ENCODE peak calls at places on chromosome 10, in nine cellular contexts. C is lung; L is kidney; F is GM06990; Q is CD8-positive, alpha-beta T cell; X is astrocyte; Y is A673; W is body of pancreas; E is IMR-90. S is an unnamed sample. For H3K36me3, the result is how much of the 10 kb centered on the place peaks cover.

GRCh38 chr10:29132821-29133156 is 156.1 kb upstream of the LYZL1 start:
- DNase-seq in C (no peak), L (no peak), F (no peak), Q (no peak), X (no peak), Y (no peak), W (no peak), E (no peak), S (no peak)

GRCh38 chr10:33661580-33662269 is 327.3 kb upstream of the NRP1 start:
- DNase-seq in C (peak), L (peak), F (peak), Q (no peak), X (peak), Y (peak), W (peak), E (no peak), S (peak)

GRCh38 chr10:69898941-69899340 is 97.2 kb downstream of the COL13A1 start:
- DNase-seq in C (no peak), L (no peak), F (no peak), Q (no peak), X (no peak), Y (no peak), W (no peak), E (no peak), S (no peak)

GRCh38 chr10:94673614-94674321 is 9.8 kb upstream of the CYP2C18 start:
- DNase-seq in C (no peak), L (no peak), F (no peak), Q (no peak), X (no peak), Y (no peak), W (no peak), E (no peak), S (no peak)

GRCh38 chr10:61164458-61165160 is 220.6 kb upstream of the RHOBTB1 start:
- DNase-seq in C (peak), L (peak), F (no peak), Q (no peak), X (no peak), Y (peak), W (peak), E (no peak), S (no peak)

GRCh38 chr10:110387983-110388681 is 83.4 kb upstream of the SMNDC1 start:
- DNase-seq in C (no peak), L (no peak), F (peak), Q (no peak), X (peak), Y (no peak), W (no peak), E (no peak), S (no peak)

GRCh38 chr10:99983280-99983988 is 26.3 kb downstream of the DNMBP start:
- DNase-seq in C (no peak), L (no peak), F (peak), Q (no peak), X (peak), Y (no peak), W (no peak), E (peak), S (no peak)

GRCh38 chr10:3173173-3173878 is 744 bp upstream of the PITRM1 start:
- DNase-seq in C (peak), L (no peak), F (no peak), Q (no peak), X (no peak), Y (no peak), W (peak), E (no peak), S (no peak)

GRCh38 chr10:71009031-71009605 is 120.8 kb upstream of the PCBD1 start:
- DNase-seq in C (no peak), L (no peak), F (no peak), Q (no peak), X (no peak), Y (no peak), W (no peak), E (no peak), S (no peak)

GRCh38 chr10:4353059-4353655 is 472.9 kb upstream of the AKR1E2 start:
- DNase-seq in C (no peak), L (no peak), F (no peak), Q (no peak), X (peak), Y (no peak), W (no peak), E (peak), S (no peak)

GRCh38 chr10:103448751-103449150 is 3.4 kb downstream of the CALHM2 start:
- DNase-seq in C (no peak), L (no peak), F (no peak), Q (no peak), X (peak), Y (no peak), W (peak), E (peak), S (peak)

GRCh38 chr10:95475827-95476481 is 85.2 kb downstream of the SORBS1 start:
- DNase-seq in C (no peak), L (no peak), F (no peak), Q (no peak), X (no peak), Y (no peak), W (peak), E (no peak), S (no peak)

GRCh38 chr10:93071674-93072224 is 1.9 kb upstream of the CYP26A1 start:
- DNase-seq in C (no peak), L (peak), F (no peak), Q (no peak), X (no peak), Y (no peak), W (no peak), E (no peak), S (no peak)

GRCh38 chr10:14971867-14972448 is 12.8 kb downstream of the MEIG1 start:
- DNase-seq in C (no peak), L (no peak), F (no peak), Q (peak), X (no peak), Y (peak), W (peak), E (no peak), S (peak)

DNA sequence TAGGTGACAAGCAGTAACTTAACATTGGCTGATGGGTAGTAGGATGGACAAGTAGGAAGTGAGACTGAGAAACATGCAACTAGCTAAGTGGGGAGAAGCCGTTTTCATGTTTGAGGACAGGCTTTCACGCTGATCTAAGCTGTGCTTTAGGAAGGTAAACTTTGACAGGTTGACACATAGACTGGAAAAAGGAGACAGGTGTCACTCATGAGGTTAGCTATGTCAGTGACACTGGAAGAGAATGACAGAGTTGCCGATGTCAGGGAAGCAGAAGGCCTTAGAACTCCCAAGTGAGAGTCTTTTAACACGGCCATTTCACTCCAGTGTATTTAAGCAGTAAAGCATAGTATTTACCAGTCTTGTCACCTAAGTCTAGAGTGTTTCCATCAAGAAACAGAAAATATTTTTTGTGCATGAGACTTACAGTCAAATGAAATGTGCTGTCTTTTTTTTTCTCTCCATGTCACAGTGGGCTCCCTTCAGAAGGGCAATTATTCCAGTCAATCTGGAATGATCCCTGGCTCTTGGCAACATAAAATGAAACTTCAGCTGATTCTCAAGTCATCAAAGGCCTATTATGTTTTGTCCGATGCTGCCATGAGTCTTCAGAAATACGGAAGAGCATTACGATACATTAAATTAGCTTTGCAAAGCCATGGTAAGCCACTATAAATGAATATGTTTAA is 20.6 kb downstream of the EDRF1 start:
- DNase-seq in C (no peak), L (no peak), F (no peak), Q (no peak), X (no peak), Y (no peak), W (no peak), E (no peak), S (no peak)
- H3K36me3 ChIP-seq in C (half or more), L (half or more), F (under half), Q (half or more), X (half or more), Y (half or more), W (under half), E (under half), S (half or more)

DNA sequence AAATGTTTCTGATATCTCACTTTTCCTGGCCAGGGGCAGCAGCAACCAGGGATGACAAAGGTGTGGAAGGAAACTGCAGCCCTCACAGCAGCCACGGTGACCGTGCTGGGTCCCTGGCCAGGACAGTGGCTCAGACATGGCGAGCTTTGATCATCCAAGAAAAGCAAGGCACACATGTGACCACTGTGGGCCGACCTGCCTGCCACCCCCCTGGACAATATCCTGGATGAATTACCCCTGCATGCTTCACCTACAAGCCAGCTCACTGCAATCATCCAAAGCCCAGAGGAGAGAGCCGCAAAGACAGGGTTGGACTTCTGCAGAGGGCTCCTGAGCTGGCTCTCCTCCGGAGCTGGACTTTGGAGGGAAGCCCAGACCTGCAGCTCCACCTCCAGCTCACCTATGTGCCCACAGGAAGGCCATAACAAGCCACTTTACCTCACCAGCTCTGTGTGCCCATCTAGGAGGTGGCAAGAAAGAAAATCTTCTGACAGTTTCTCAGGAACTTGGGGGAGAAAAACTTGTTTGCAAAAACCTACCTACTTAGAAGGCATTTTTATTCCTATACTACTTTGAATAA is 2.7 kb downstream of the CHST15 start:
- DNase-seq in C (peak), L (no peak), F (no peak), Q (no peak), X (no peak), Y (no peak), W (peak), E (no peak), S (no peak)
- H3K4me3 ChIP-seq in C (no peak), L (peak), F (no peak), Q (no peak), X (no peak), Y (no peak), W (no peak), E (no peak), S (no peak)

GRCh38 chr10:128097783-128098182 is 28.4 kb downstream of the MKI67 start:
- DNase-seq in C (no peak), L (no peak), F (no peak), Q (no peak), X (peak), Y (peak), W (no peak), E (no peak), S (peak)
- H3K36me3 ChIP-seq in C (under half), L (under half), F (under half), Q (under half), X (under half), Y (half or more), W (under half), E (under half), S (half or more)

GRCh38 chr10:22476601-22477364 is 131.5 kb downstream of the SPAG6 start:
- DNase-seq in C (no peak), L (no peak), F (no peak), Q (no peak), X (no peak), Y (no peak), W (no peak), E (no peak), S (no peak)

GRCh38 chr10:22473459-22473858 is 128.2 kb downstream of the SPAG6 start:
- DNase-seq in C (no peak), L (no peak), F (no peak), Q (no peak), X (peak), Y (no peak), W (no peak), E (no peak), S (peak)

GRCh38 chr10:22475857-22476600 is 130.7 kb downstream of the SPAG6 start:
- DNase-seq in C (no peak), L (no peak), F (peak), Q (peak), X (no peak), Y (peak), W (no peak), E (no peak), S (peak)

GRCh38 chr10:22477365-22478287 is 132.3 kb downstream of the SPAG6 start:
- DNase-seq in C (no peak), L (no peak), F (no peak), Q (no peak), X (no peak), Y (no peak), W (no peak), E (no peak), S (no peak)

DNA sequence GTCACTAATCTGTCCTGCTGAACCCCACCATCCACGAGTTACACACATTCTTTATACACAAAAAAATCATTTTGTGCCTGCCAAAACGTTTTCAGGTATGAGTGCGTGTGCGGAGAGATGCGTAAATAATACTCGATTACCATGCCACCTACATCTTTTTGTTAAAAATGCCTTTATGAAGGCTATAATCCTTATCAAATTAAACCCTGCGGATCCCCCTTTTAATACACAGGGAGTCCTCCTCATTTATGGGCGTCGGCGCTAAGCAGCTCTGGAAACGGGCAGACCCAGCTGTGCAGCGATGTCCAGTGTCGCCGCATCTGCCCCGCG is 130.2 kb downstream of the SPAG6 start:
- DNase-seq in C (no peak), L (no peak), F (no peak), Q (no peak), X (no peak), Y (no peak), W (no peak), E (no peak), S (no peak)
- H3K4me3 ChIP-seq in C (no peak), L (peak), F (peak), Q (peak), X (peak), Y (peak), W (no peak), E (peak), S (peak)

GRCh38 chr10:13634207-13634606 is 47.4 kb downstream of the PRPF18 start:
- DNase-seq in C (no peak), L (no peak), F (no peak), Q (no peak), X (no peak), Y (no peak), W (no peak), E (no peak), S (no peak)
- H3K36me3 ChIP-seq in C (under half), L (under half), F (under half), Q (under half), X (under half), Y (under half), W (under half), E (under half), S (under half)

DNA sequence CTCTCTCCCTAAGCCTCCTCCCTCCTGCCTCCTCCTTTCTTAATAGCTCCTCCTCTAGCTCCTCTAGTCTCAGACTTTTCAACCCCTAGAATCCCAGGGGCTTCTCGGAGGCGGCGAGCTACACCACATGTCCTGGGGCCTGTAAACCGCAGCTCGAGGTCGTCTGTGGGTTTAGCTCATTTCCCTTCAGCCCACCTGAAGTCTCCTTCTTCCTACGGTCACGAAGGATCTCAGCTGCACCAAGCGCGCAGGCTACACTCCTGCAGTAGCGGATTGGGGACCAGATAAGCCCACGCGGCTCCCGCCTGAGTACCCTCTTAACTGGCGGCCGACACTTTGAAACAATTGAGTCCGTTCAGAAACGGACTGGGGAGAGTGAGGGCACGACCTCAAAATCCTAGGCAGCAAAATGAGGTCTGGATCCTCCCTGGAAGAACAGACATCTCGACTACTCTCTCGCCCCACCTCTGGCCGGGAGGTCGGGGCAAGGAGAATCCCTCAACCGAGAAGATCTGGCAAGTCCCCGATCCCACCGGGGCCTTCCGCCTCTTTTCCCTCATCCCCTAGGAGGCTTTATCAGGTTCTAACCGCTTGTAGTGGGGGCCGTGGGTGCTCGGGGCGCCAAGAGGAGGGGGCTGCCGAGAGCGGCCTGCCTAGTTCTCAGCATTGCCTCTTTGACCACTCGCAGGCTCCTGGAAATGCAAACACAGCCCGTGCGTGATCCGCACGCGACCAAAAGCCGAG is 1.3 kb upstream of the SORCS3 start:
- DNase-seq in C (no peak), L (no peak), F (no peak), Q (no peak), X (no peak), Y (no peak), W (no peak), E (no peak), S (no peak)
- H3K4me3 ChIP-seq in C (no peak), L (no peak), F (no peak), Q (no peak), X (no peak), Y (no peak), W (no peak), E (no peak), S (no peak)